ENCODE peak calls at places on chromosomes 3 and 15, in six cellular contexts. P, V, W, B, E and X are unnamed samples.

GRCh38 chr15:39133201-39133600 is 447.7 kb upstream of the THBS1 start:
- DNase-seq in P (peak; percentile 79), V (no peak), W (peak; percentile 85), B (peak; percentile 82), E (no peak), X (no peak)

GRCh38 chr3:57981483-57982087 is 26.6 kb upstream of the FLNB start:
- DNase-seq in P (no peak), V (no peak), W (peak; percentile 31), B (no peak), E (no peak), X (no peak)

GRCh38 chr3:124584552-124585391 is 145.5 kb upstream of the UMPS start:
- DNase-seq in P (no peak), V (peak; percentile 41), W (no peak), B (peak; percentile 31), E (peak; percentile 40), X (peak; percentile 80)

GRCh38 chr15:45647828-45648227 is 13.0 kb downstream of the SQOR start:
- DNase-seq in P (no peak), V (no peak), W (no peak), B (no peak), E (no peak), X (no peak)

GRCh38 chr3:15056676-15057404 is 8.3 kb downstream of the MRPS25 start:
- DNase-seq in P (no peak), V (no peak), W (no peak), B (no peak), E (no peak), X (no peak)

GRCh38 chr3:851098-851790 is 241.6 kb upstream of the CNTN6 start:
- DNase-seq in P (no peak), V (no peak), W (no peak), B (no peak), E (no peak), X (no peak)

GRCh38 chr3:67468511-67468910 is 185.9 kb downstream of the SUCLG2 start:
- DNase-seq in P (no peak), V (no peak), W (peak; percentile 32), B (peak; percentile 88), E (no peak), X (no peak)

GRCh38 chr3:56801151-56801596 is 575 bp downstream of the ARHGEF3 start:
- DNase-seq in P (no peak), V (no peak), W (no peak), B (no peak), E (no peak), X (no peak)

GRCh38 chr3:183506674-183507290 is 48.7 kb downstream of the KLHL6 start:
- DNase-seq in P (no peak), V (no peak), W (no peak), B (no peak), E (no peak), X (no peak)

GRCh38 chr15:69532066-69532465 is 79.4 kb downstream of the RPLP1 start:
- DNase-seq in P (no peak), V (no peak), W (no peak), B (no peak), E (no peak), X (no peak)